ENCODE peak calls at places on chromosomes 7 and 10, in six cellular contexts. P is H9, E is IMR-90, T is H1, H is mesenchymal stem cell, F is mesendoderm. A is an unnamed sample.

GRCh38 chr7:16978358-16979244 is 96.8 kb upstream of the AGR3 start:
- DNase-seq in P (no peak), H (peak), E (peak), T (no peak), F (peak), A (no peak)

GRCh38 chr7:102412548-102412947 is 16.4 kb downstream of the PRKRIP1 start:
- DNase-seq in F (peak), P (peak), H (peak), E (peak), T (no peak), A (no peak)

GRCh38 chr7:83876593-83876992 is 227.7 kb upstream of the SEMA3E start:
- DNase-seq in T (no peak), P (no peak), F (peak), E (peak), H (peak), A (no peak)

GRCh38 chr10:88477343-88478085 is 105.6 kb downstream of the RNLS start:
- DNase-seq in P (no peak), H (no peak), E (no peak), T (no peak), F (no peak), A (no peak)

GRCh38 chr10:70430489-70431445 is 10.7 kb downstream of the NODAL start:
- DNase-seq in F (peak), P (peak), E (peak), T (no peak), H (peak), A (no peak)

GRCh38 chr10:24481241-24481640 is 242.4 kb downstream of the ARHGAP21 start:
- DNase-seq in T (no peak), H (no peak), F (no peak), E (no peak), P (no peak), A (no peak)

GRCh38 chr7:44880317-44881018 is 4.9 kb downstream of the PURB start:
- DNase-seq in P (no peak), H (no peak), E (no peak), T (no peak), F (no peak), A (no peak)

GRCh38 chr10:34710391-34710751 is 104.7 kb downstream of the PARD3 start:
- DNase-seq in F (no peak), E (peak), P (no peak), T (no peak), H (peak), A (no peak)

GRCh38 chr7:114663502-114663901 is 248.9 kb downstream of the FOXP2 start:
- DNase-seq in F (peak), T (no peak), P (no peak), E (peak), H (peak), A (peak)

GRCh38 chr7:140982508-140982907 is 32.2 kb downstream of the MRPS33 start:
- DNase-seq in F (no peak), T (no peak), E (no peak), H (peak), P (no peak), A (no peak)

GRCh38 chr7:81676813-81677212 is 93.0 kb downstream of the HGF start:
- DNase-seq in T (no peak), E (peak), F (no peak), P (no peak), H (peak), A (no peak)

GRCh38 chr10:131435232-131435631 is 123.7 kb upstream of the TCERG1L start:
- DNase-seq in F (no peak), H (no peak), P (no peak), T (no peak), E (no peak), A (no peak)

GRCh38 chr7:134649231-134649775 is 2.6 kb downstream of the BPGM start:
- DNase-seq in F (no peak), E (peak), T (no peak), P (no peak), H (no peak), A (no peak)

GRCh38 chr7:8455426-8455825 is 22.0 kb downstream of the NXPH1 start:
- DNase-seq in H (no peak), F (no peak), P (no peak), E (no peak), T (no peak), A (no peak)

GRCh38 chr10:71815515-71816130 is 35.4 kb downstream of the PSAP start:
- DNase-seq in H (no peak), E (no peak), F (no peak), T (no peak), P (no peak), A (no peak)

GRCh38 chr10:86855503-86855902 is 99.1 kb downstream of the BMPR1A start:
- DNase-seq in H (no peak), T (no peak), F (no peak), E (no peak), P (no peak), A (no peak)

GRCh38 chr7:101690061-101690460 is 61.0 kb upstream of the MYL10 start:
- DNase-seq in P (no peak), E (no peak), T (no peak), H (no peak), F (no peak), A (no peak)

GRCh38 chr7:83150310-83150709 is 12.4 kb downstream of the PCLO start:
- DNase-seq in F (peak), T (no peak), P (no peak), H (no peak), E (no peak), A (no peak)

GRCh38 chr7:116672596-116673503 is 854 bp downstream of the MET start:
- DNase-seq in H (peak), P (peak), T (no peak), E (peak), F (no peak), A (no peak)

GRCh38 chr10:94879214-94879613 is 59.2 kb upstream of the CYP2C9 start:
- DNase-seq in P (no peak), T (no peak), E (no peak), F (no peak), H (no peak), A (no peak)

GRCh38 chr7:117195361-117195760 is 127.5 kb downstream of the WNT2 start:
- DNase-seq in F (no peak), T (no peak), E (no peak), H (no peak), P (no peak), A (no peak)

GRCh38 chr10:11491087-11491486 is 120.4 kb downstream of the USP6NL start:
- DNase-seq in F (no peak), E (no peak), P (no peak), H (no peak), T (no peak), A (no peak)

GRCh38 chr10:4285121-4285520 is 500.1 kb upstream of the KLF6 start:
- DNase-seq in F (no peak), T (no peak), H (peak), E (peak), P (no peak), A (no peak)

GRCh38 chr7:106031271-106032029 is 68.4 kb downstream of the CDHR3 start:
- DNase-seq in E (no peak), T (no peak), F (no peak), P (no peak), H (no peak), A (no peak)

GRCh38 chr7:46175221-46175620 is 254.1 kb upstream of the IGFBP3 start:
- DNase-seq in E (no peak), H (no peak), P (no peak), T (no peak), F (no peak), A (no peak)

GRCh38 chr7:845091-845490 is 12.8 kb downstream of the SUN1 start:
- DNase-seq in H (no peak), P (no peak), T (no peak), E (no peak), F (no peak), A (no peak)

GRCh38 chr7:132760873-132761272 is 184.6 kb upstream of the PLXNA4 start:
- DNase-seq in E (no peak), T (no peak), P (no peak), H (no peak), F (peak), A (no peak)

GRCh38 chr10:1576467-1577259 is 160.7 kb downstream of the ADARB2 start:
- DNase-seq in P (no peak), T (no peak), F (no peak), E (no peak), H (no peak), A (no peak)

GRCh38 chr7:91029688-91030087 is 234.5 kb upstream of the FZD1 start:
- DNase-seq in P (no peak), T (no peak), F (no peak), H (no peak), E (no peak), A (no peak)

GRCh38 chr10:77505431-77506334 is 131.9 kb downstream of the KCNMA1 start:
- DNase-seq in P (no peak), E (peak), H (peak), F (peak), T (no peak), A (no peak)

GRCh38 chr7:84701524-84702306 is 485.1 kb downstream of the SEMA3D start:
- DNase-seq in T (no peak), P (no peak), E (peak), F (peak), H (peak), A (no peak)

GRCh38 chr10:131706952-131707351 is 193.9 kb upstream of the PPP2R2D start:
- DNase-seq in T (no peak), F (no peak), E (no peak), H (no peak), P (no peak), A (no peak)

GRCh38 chr7:74379938-74380337 is 73.8 kb upstream of the GTF2IRD1 start:
- DNase-seq in E (no peak), P (no peak), T (no peak), H (no peak), F (no peak), A (no peak)

GRCh38 chr7:36280840-36281812 is 108.5 kb upstream of the ANLN start:
- DNase-seq in T (no peak), F (peak), P (peak), H (peak), E (peak), A (no peak)

GRCh38 chr10:86795353-86795752 is 38.9 kb downstream of the BMPR1A start:
- DNase-seq in T (no peak), H (peak), P (no peak), F (peak), E (peak), A (peak)

GRCh38 chr7:113812881-113813280 is 105.9 kb downstream of the PPP1R3A start:
- DNase-seq in E (peak), T (no peak), F (no peak), P (no peak), H (no peak), A (no peak)

GRCh38 chr7:9955138-9955537 is 1018.5 kb upstream of the PHF14 start:
- DNase-seq in E (no peak), P (no peak), H (no peak), T (no peak), F (no peak), A (no peak)

GRCh38 chr7:3955751-3956696 is 655.0 kb downstream of the SDK1 start:
- DNase-seq in T (no peak), H (peak), F (peak), E (peak), P (no peak), A (no peak)

GRCh38 chr10:129914960-129915359 is 49.1 kb downstream of the EBF3 start:
- DNase-seq in T (no peak), F (no peak), H (no peak), P (no peak), E (no peak), A (no peak)

GRCh38 chr7:50544992-50545391 is 20.2 kb downstream of the DDC start:
- DNase-seq in H (no peak), T (no peak), E (no peak), F (no peak), P (no peak), A (no peak)

GRCh38 chr7:50540785-50541579 is 24.2 kb downstream of the DDC start:
- DNase-seq in P (no peak), E (no peak), F (no peak), H (no peak), T (no peak), A (no peak)

GRCh38 chr7:50539725-50540124 is 25.5 kb downstream of the DDC start:
- DNase-seq in T (no peak), E (no peak), P (no peak), H (no peak), F (no peak), A (no peak)

GRCh38 chr7:50543776-50544442 is 21.3 kb downstream of the DDC start:
- DNase-seq in E (no peak), T (no peak), H (no peak), F (no peak), P (no peak), A (no peak)

DNA sequence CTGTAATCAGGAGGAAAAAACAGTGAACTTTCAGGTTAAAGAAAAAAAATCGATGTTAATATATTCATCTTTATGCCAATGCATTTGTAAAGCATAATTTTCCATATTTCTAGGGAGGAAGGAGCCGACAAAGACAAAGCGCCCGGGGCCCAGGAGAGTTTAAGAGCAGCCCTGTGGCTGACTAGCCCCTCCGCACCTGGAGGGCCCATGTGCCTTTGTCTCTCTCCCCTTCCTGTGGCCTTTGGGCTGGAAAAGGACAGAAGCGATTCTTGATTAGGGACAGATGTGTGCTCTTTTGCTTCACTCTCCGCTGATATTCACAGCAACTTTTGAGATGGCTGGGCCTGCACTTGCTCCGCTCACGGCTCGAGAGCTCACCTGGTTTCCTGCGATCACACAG is 23.1 kb downstream of the DDC start:
- DNase-seq in E (no peak), T (no peak), P (no peak), F (no peak), H (no peak), A (no peak)
- H2BK15ac ChIP-seq in E (no peak), T (no peak), P (no peak), F (no peak), H (no peak), A (no peak)

GRCh38 chr7:25851332-25852248 is 300.4 kb upstream of the NFE2L3 start:
- DNase-seq in E (peak), P (peak), H (peak), F (peak), T (no peak), A (no peak)
- H2BK120ac ChIP-seq in E (no peak), P (no peak), H (peak), F (no peak), T (no peak), A (peak)

GRCh38 chr10:114917459-114917858 is 20.5 kb upstream of the TRUB1 start:
- DNase-seq in P (no peak), T (no peak), F (no peak), E (no peak), H (no peak), A (no peak)

GRCh38 chr10:114916653-114917052 is 21.3 kb upstream of the TRUB1 start:
- DNase-seq in H (no peak), E (no peak), F (no peak), T (no peak), P (no peak), A (no peak)

GRCh38 chr10:114920459-114920858 is 17.5 kb upstream of the TRUB1 start:
- DNase-seq in H (no peak), E (no peak), P (no peak), T (no peak), F (no peak), A (no peak)

GRCh38 chr10:114915294-114915693 is 22.7 kb upstream of the TRUB1 start:
- DNase-seq in P (no peak), H (no peak), E (no peak), F (no peak), T (no peak), A (no peak)

DNA sequence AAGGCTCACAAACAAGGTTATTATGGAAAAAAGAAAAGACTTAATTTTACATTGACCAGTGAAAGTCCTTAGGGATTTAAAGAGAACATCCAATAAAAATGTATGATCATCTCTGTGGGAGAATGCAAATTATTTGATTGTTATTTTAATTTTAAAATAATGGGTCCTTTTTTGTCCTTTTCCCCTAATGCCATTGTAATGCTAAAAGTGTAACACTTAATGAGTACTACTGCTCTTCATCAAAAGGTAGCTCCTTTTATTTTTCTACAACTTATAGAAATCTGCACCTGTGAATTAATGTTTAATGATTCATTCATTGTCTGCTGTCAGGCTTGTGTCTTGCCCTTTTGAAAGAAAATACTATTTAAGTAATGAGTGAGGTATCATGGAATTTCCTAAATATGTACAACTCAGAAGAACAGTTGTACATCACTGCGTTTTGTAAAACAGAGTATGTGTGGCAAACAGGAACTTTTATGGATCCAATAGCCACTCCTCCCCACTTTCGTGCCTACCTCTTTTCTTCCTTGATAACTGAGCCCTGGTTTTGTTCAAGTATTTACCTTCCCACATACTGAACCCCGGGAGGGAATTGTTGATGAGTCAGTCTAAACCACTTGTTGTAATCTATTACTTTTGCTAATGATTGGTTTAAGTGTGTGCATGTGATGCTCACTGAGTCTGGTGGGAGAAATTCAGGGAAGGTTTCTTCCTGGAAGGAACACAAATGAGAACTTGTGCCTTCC is 19.9 kb upstream of the TRUB1 start:
- DNase-seq in H (peak), F (peak), T (no peak), P (no peak), E (peak), A (no peak)
- H2BK15ac ChIP-seq in H (no peak), F (no peak), T (no peak), P (no peak), E (no peak), A (no peak)

DNA sequence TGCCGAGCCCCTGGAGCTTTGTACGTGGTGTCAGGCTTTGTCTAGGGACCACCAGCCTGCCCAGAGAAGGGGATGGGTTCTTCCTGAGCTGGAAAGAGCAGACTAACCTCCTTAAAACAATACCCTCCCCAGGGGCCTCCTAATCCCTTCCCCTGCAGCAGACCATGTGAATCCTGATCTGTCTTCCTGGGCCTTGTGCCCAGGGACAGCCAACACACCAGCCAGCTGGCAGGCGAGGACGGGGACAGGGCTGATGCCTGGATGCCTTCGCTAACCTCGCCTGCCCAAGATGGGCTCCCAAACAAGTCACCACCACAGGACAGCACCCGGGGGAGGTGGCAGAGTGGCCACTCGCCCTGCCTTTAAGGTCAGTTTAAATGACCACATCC is 17.6 kb downstream of the PODXL start:
- DNase-seq in E (no peak), P (no peak), H (no peak), T (no peak), F (peak), A (no peak)
- H2BK120ac ChIP-seq in E (peak), P (no peak), H (no peak), T (no peak), F (no peak), A (peak)

DNA sequence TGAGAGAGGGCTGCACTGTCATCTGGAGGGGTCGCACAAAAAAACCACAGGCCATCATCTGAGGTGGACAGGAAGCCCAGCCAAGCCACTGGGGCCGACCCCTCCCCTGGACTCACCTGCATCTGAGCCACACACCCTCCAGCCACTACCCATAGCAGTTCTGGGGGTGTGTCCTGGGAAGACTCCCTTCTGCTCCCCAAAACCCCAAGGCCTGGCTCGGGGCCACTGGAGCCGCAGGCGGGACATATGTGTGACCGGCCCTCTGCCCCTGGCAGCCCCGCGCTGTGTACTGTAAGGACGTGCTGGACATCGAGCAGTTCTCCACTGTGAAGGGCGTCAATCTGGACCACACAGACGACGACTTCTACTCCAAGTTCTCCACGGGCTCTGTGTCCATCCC is 90.1 kb downstream of the RGS10 start:
- DNase-seq in T (no peak), E (no peak), F (no peak), H (no peak), P (no peak), A (no peak)
- H2BK15ac ChIP-seq in T (no peak), E (no peak), F (no peak), H (no peak), P (no peak), A (no peak)

DNA sequence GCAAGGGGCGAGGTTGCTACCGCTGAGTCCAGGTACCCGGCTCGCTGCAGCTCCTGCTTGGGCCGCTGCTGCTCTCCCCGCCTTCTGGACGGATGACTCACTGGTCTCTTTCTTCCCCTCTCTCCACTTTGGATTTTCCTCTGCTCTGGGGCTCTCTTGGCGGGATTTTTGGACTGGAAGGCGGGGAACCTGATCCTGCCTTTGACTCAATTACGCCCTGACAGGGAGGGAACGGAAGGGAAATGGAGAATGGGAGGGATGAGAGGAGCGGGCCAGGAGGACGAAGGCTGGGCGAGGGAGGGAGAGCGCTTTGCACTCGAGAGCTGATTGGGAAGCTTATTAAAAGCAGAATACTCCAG is at the start of gene PTN:
- DNase-seq in F (peak), T (peak), P (peak), H (peak), E (peak), A (peak)
- H2BK120ac ChIP-seq in F (no peak), T (peak), P (no peak), H (no peak), E (peak), A (no peak)

DNA sequence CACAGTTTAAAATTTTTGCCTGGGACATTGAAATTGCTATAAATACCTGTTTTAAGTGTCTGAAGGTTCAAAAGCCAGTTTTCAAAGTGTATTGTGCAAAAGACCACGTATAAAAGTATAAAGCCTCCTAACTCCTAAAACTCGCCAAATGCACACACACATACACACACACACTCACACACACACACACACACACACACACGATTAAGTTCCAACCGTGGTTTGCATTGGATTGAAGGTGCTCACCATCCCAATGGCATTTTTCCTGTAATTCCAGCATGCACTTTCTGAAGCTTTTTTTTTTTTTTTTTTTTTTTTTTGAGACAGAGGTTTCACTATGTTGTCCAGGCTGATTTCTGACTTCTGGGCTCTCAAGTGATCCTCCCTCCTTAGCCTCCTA is 2.8 kb upstream of the RGS10 start:
- DNase-seq in T (no peak), H (no peak), P (no peak), E (no peak), F (no peak), A (no peak)
- H2BK15ac ChIP-seq in T (no peak), H (no peak), P (no peak), E (no peak), F (no peak), A (no peak)

GRCh38 chr10:103241262-103242011 is 4.2 kb upstream of the RPEL1 start:
- DNase-seq in H (peak), T (no peak), P (peak), E (peak), F (peak), A (no peak)
- H2BK120ac ChIP-seq in H (peak), T (no peak), P (no peak), E (peak), F (no peak), A (no peak)